ENCODE peak calls at places on chromosomes 2 and 18, in six cellular contexts. R is GM12865, F is cardiac fibroblast, J is tibial nerve, O is dorsolateral prefrontal cortex, Z is ovary. E is an unnamed sample.

GRCh38 chr2:159030674-159031380 is 62.4 kb downstream of the TANC1 start:
- DNase-seq in R (no peak), F (peak; percentile 62), J (peak; percentile 28), O (no peak), Z (peak; percentile 79), E (no peak)

GRCh38 chr2:134773372-134774073 is 54.7 kb upstream of the TMEM163 start:
- DNase-seq in R (no peak), F (peak; percentile 18), J (no peak), O (no peak), Z (no peak), E (no peak)

GRCh38 chr2:19403785-19404184 is 45.4 kb upstream of the OSR1 start:
- DNase-seq in R (no peak), F (no peak), J (no peak), O (no peak), Z (no peak), E (no peak)

GRCh38 chr2:55896633-55897032 is 26.9 kb downstream of the EFEMP1 start:
- DNase-seq in R (no peak), F (no peak), J (no peak), O (no peak), Z (no peak), E (no peak)

GRCh38 chr2:129256642-129257041 is 722.8 kb upstream of the RAB6C start:
- DNase-seq in R (no peak), F (no peak), J (no peak), O (no peak), Z (no peak), E (no peak)

GRCh38 chr2:4763009-4763408 is 929.2 kb upstream of the SOX11 start:
- DNase-seq in R (no peak), F (no peak), J (no peak), O (no peak), Z (no peak), E (no peak)

GRCh38 chr2:120470717-120471060 is 124.8 kb downstream of the INHBB start:
- DNase-seq in R (no peak), F (no peak), J (no peak), O (no peak), Z (no peak), E (no peak)

GRCh38 chr18:9577361-9577760 is 37.0 kb downstream of the PPP4R1 start:
- DNase-seq in R (no peak), F (no peak), J (no peak), O (no peak), Z (no peak), E (no peak)

GRCh38 chr18:74609535-74609934 is 11.9 kb downstream of the ZNF407 start:
- DNase-seq in R (no peak), F (peak; percentile 80), J (no peak), O (no peak), Z (no peak), E (no peak)

GRCh38 chr2:95262896-95263542 is 11.2 kb upstream of the PROM2 start:
- DNase-seq in R (no peak), F (no peak), J (no peak), O (no peak), Z (no peak), E (no peak)

GRCh38 chr2:150644298-150645067 is 157.0 kb upstream of the RND3 start:
- DNase-seq in R (no peak), F (peak; percentile 95), J (no peak), O (no peak), Z (no peak), E (no peak)

GRCh38 chr2:42195559-42195958 is 26.4 kb downstream of the EML4 start:
- DNase-seq in R (no peak), F (peak; percentile 58), J (no peak), O (no peak), Z (no peak), E (no peak)

GRCh38 chr2:64291181-64291580 is 147.0 kb upstream of the PELI1 start:
- DNase-seq in R (peak; percentile 13), F (peak; percentile 100), J (no peak), O (no peak), Z (no peak), E (no peak)

GRCh38 chr2:119387381-119388129 is 20.8 kb downstream of the DBI start:
- DNase-seq in R (peak; percentile 65), F (peak; percentile 92), J (peak; percentile 44), O (peak; percentile 79), Z (peak; percentile 65), E (no peak)

GRCh38 chr2:16729901-16730300 is 64.3 kb upstream of the CYRIA start:
- DNase-seq in R (no peak), F (no peak), J (no peak), O (no peak), Z (no peak), E (no peak)

GRCh38 chr2:123908522-123908921 is 116.6 kb upstream of the CNTNAP5 start:
- DNase-seq in R (no peak), F (no peak), J (no peak), O (no peak), Z (no peak), E (no peak)

DNA sequence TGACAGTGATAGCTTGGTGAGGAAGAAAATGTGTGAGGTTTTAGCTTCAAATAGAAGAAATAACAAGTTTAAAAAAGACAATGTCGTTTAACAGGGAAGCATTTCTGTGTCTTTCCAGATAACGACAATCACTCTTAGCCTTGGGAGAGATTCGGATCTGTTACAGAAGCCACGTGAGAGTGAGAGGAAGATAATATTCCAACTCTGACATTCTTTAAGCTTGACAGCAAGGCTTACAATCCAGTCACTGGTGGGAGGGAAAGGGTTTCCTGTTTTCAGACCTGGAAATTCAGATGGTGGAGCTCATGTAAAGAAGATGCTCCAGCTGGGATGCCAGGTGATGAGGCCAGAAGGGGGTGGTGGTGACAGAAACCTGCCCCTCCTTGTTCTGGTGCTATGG is 30.8 kb downstream of the FBXO48 start:
- DNase-seq in R (no peak), F (no peak), J (no peak), O (no peak), Z (no peak), E (no peak)
- H3K4me3 ChIP-seq in R (no peak overlapping the region), F (no peak overlapping the region), J (no peak overlapping the region), O (no peak overlapping the region), Z (no peak overlapping the region), E (no peak overlapping the region)

GRCh38 chr2:63056309-63057065 is 5.9 kb downstream of the OTX1 start:
- DNase-seq in R (peak; percentile 77), F (no peak), J (no peak), O (no peak), Z (no peak), E (no peak)

GRCh38 chr2:63054812-63055509 is 4.3 kb downstream of the OTX1 start:
- DNase-seq in R (no peak), F (no peak), J (no peak), O (no peak), Z (no peak), E (no peak)

GRCh38 chr2:63057249-63058148 is 6.9 kb downstream of the OTX1 start:
- DNase-seq in R (no peak), F (no peak), J (no peak), O (no peak), Z (no peak), E (no peak)

GRCh38 chr2:63053889-63054725 is 3.5 kb downstream of the OTX1 start:
- DNase-seq in R (peak; percentile 47), F (no peak), J (no peak), O (no peak), Z (no peak), E (no peak)

DNA sequence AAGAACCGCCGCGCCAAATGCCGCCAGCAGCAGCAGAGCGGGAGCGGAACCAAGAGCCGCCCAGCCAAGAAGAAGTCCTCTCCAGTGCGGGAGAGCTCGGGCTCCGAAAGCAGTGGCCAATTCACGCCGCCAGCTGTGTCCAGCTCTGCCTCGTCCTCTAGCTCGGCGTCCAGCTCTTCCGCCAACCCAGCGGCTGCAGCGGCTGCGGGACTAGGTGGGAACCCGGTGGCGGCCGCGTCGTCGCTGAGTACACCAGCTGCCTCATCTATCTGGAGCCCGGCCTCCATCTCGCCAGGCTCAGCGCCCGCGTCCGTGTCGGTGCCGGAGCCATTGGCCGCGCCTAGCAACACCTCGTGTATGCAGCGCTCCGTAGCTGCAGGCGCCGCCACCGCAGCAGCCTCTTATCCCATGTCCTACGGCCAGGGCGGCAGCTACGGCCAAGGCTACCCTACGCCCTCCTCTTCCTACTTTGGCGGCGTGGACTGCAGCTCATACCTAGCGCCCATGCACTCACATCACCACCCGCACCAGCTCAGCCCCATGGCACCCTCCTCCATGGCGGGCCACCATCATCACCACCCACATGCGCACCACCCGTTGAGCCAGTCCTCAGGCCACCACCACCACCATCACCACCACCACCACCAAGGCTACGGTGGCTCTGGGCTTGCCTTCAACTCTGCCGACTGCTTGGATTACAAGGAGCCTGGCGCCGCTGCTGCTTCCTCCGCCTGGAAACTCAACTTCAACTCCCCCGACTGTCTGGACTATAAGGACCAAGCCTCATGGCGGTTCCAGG is 5.1 kb downstream of the OTX1 start:
- DNase-seq in R (peak; percentile 26), F (no peak), J (no peak), O (no peak), Z (no peak), E (no peak)
- H3K4me3 ChIP-seq in R (peak overlapping the region; percentile 35), F (peak overlapping the region; percentile 11), J (peak overlapping the region; percentile 34), O (no peak overlapping the region), Z (no peak overlapping the region), E (peak overlapping the region; percentile 44)

GRCh38 chr18:159933-160332 is 1.6 kb downstream of the USP14 start:
- DNase-seq in R (no peak), F (no peak), J (no peak), O (no peak), Z (no peak), E (no peak)
- H3K4me3 ChIP-seq in R (peak overlapping the region; percentile 80), F (no peak overlapping the region), J (peak overlapping the region; percentile 85), O (no peak overlapping the region), Z (no peak overlapping the region), E (no peak overlapping the region)

DNA sequence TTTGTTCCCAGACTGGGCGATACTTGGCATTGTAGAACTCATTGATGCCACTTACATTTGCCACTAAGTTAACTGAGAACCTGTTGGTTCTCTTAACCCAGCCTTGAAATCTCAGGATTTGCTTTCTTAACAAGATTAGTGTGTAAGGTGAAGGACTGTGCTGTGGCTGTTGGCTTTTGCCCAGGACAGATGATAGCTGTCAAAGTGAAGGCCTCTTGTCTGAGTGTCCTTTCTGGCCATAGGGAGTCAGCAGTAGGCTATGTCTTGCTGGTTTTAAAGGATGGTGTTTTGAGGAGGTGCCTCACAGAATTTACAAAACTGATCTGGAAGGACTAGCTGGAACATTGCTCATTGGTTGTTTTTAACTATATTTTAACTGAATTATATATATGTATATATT is 2.6 kb downstream of the DPYSL5 start:
- DNase-seq in R (no peak), F (no peak), J (no peak), O (no peak), Z (no peak), E (no peak)
- H3K4me3 ChIP-seq in R (no peak overlapping the region), F (no peak overlapping the region), J (no peak overlapping the region), O (no peak overlapping the region), Z (no peak overlapping the region), E (no peak overlapping the region)

E was measured in esophagus squamous epithelium.